ENCODE peak calls at places on chromosomes 11 and 22, in five cellular contexts. One of them, this sample, is unnamed.

GRCh38 chr11:129375731-129376657 is at the start of gene BARX2:
- DNase-seq in stomach: peak; percentile 82
- DNase-seq in A549: peak; percentile 59
- DNase-seq in transverse colon: peak; percentile 79
- DNase-seq in ovary: no peak
- DNase-seq in this sample: no peak

GRCh38 chr11:44709281-44709562 is 17.5 kb upstream of the TSPAN18 start:
- DNase-seq in stomach: no peak
- DNase-seq in A549: no peak
- DNase-seq in transverse colon: no peak
- DNase-seq in ovary: no peak
- DNase-seq in this sample: no peak

GRCh38 chr11:862028-862703 is 19.5 kb downstream of the TSPAN4 start:
- DNase-seq in stomach: peak; percentile 58
- DNase-seq in A549: no peak
- DNase-seq in transverse colon: peak; percentile 55
- DNase-seq in ovary: peak; percentile 62
- DNase-seq in this sample: no peak

GRCh38 chr11:316031-316701 is 2.3 kb downstream of the IFITM1 start:
- DNase-seq in stomach: no peak
- DNase-seq in A549: no peak
- DNase-seq in transverse colon: no peak
- DNase-seq in ovary: peak; percentile 48
- DNase-seq in this sample: no peak

GRCh38 chr11:65182258-65183170 is 786 bp downstream of the CAPN1 start:
- DNase-seq in stomach: peak; percentile 61
- DNase-seq in A549: peak; percentile 36
- DNase-seq in transverse colon: peak; percentile 67
- DNase-seq in ovary: peak; percentile 48
- DNase-seq in this sample: peak; percentile 16

GRCh38 chr11:14350215-14350614 is 8.8 kb downstream of the RRAS2 start:
- DNase-seq in stomach: no peak
- DNase-seq in A549: no peak
- DNase-seq in transverse colon: no peak
- DNase-seq in ovary: no peak
- DNase-seq in this sample: no peak

GRCh38 chr11:79439430-79439892 is 1.4 kb downstream of the TENM4 start:
- DNase-seq in stomach: no peak
- DNase-seq in A549: no peak
- DNase-seq in transverse colon: no peak
- DNase-seq in ovary: peak; percentile 56
- DNase-seq in this sample: no peak

GRCh38 chr22:21000987-21001600 is 824 bp downstream of the THAP7 start:
- DNase-seq in stomach: no peak
- DNase-seq in A549: no peak
- DNase-seq in transverse colon: no peak
- DNase-seq in ovary: no peak
- DNase-seq in this sample: no peak

GRCh38 chr11:75147875-75148263 is 3.0 kb upstream of the SLCO2B1 start:
- DNase-seq in stomach: no peak
- DNase-seq in A549: no peak
- DNase-seq in transverse colon: peak; percentile 43
- DNase-seq in ovary: no peak
- DNase-seq in this sample: peak; percentile 21
- H3K4me1 ChIP-seq in stomach: no peaks in the 10 kb centered on the region
- H3K4me1 ChIP-seq in A549: peaks cover 7% of the 10 kb centered on the region
- H3K4me1 ChIP-seq in transverse colon: peaks cover 51% of the 10 kb centered on the region
- H3K4me1 ChIP-seq in ovary: no peaks in the 10 kb centered on the region
- H3K4me1 ChIP-seq in this sample: peaks cover 7% of the 10 kb centered on the region

DNA sequence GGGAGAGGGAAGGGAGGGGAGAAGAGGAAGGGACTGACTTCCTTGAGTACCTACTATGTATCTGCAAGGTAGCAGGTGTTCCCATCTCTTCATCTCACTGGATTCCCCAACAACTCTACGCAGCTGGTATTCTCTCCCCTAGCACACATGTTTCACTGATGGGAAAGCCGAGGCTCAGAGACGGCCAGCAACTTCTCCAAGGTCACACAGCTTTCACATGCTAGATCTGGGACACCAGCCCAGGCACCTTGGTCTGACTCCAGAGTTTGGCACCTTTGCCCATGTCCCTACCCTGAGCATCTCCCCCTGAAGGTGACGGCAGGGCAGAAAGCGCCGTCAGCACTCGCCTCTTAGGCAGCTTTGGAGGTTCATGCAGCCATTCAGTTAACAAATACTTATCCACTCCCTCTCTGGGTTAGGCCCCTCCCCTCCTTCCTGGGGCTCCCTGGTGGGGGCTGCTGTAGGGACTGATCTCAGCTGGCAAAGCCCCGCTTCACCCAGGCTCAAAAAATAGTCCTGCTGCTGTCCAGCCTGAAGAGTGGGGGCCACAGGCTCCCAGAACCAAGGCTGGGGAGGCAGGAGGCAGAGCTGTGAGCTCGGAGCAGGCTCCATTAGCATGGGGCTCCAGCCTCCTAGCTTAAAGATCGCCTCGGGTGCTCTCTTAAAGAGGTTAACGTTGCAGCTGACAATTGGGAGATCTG is 79.4 kb downstream of the IGLL1 start:
- DNase-seq in stomach: no peak
- DNase-seq in A549: no peak
- DNase-seq in transverse colon: no peak
- DNase-seq in ovary: no peak
- DNase-seq in this sample: no peak
- H3K4me3 ChIP-seq in stomach: no peak overlapping the region
- H3K4me3 ChIP-seq in A549: no peak overlapping the region
- H3K4me3 ChIP-seq in transverse colon: no peak overlapping the region
- H3K4me3 ChIP-seq in ovary: no peak overlapping the region
- H3K4me3 ChIP-seq in this sample: no peak overlapping the region

DNA sequence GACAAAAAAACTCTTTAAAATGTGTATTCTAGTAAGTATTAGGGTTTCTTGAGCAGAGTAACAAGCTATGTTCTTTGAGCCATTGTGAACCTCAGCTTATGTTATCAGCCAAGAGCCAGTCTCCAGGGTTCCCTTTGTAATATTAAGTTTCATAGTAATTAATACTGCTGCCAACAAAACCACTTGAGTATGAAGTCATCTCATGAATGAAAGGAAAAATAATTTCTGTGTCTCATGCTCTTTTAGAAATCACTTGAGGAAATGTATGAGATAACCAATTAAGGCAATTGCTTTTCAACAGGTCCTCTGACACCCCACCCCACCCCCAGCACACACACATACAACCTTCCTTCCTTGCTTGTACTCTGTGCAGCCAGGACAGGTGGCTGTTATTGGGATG is 59.9 kb downstream of the BBOX1 start:
- DNase-seq in stomach: no peak
- DNase-seq in A549: no peak
- DNase-seq in transverse colon: no peak
- DNase-seq in ovary: no peak
- DNase-seq in this sample: no peak
- TF ChIP-seq EP300 in stomach: no peak
- TF ChIP-seq EP300 in A549: no peak
- TF ChIP-seq EP300 in transverse colon: no peak
- TF ChIP-seq EP300 in ovary: no peak
- TF ChIP-seq EP300 in this sample: no peak

DNA sequence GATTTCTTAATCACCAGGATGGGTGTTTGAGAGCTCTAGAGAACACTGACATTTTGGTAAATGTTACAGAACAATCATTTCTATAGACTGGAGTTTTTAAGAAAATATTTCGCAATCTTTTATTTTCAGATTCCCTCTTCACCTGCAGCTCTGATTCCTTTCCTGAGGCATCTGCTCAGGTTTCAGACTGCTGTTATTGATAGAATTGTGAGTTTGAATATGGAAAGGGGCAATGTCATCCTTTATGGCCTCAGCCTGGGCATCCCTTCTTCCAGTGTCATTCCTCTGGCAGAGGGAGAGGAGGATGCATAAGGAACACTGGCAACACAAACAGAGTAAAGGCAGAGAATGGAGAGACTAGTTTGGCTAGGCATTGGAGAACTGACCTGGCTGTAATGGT is 91.3 kb upstream of the USP47 start:
- DNase-seq in stomach: no peak
- DNase-seq in A549: no peak
- DNase-seq in transverse colon: no peak
- DNase-seq in ovary: no peak
- DNase-seq in this sample: no peak
- H3K4me1 ChIP-seq in stomach: no peaks in the 10 kb centered on the region
- H3K4me1 ChIP-seq in A549: no peaks in the 10 kb centered on the region
- H3K4me1 ChIP-seq in transverse colon: no peaks in the 10 kb centered on the region
- H3K4me1 ChIP-seq in ovary: no peaks in the 10 kb centered on the region
- H3K4me1 ChIP-seq in this sample: no peaks in the 10 kb centered on the region

DNA sequence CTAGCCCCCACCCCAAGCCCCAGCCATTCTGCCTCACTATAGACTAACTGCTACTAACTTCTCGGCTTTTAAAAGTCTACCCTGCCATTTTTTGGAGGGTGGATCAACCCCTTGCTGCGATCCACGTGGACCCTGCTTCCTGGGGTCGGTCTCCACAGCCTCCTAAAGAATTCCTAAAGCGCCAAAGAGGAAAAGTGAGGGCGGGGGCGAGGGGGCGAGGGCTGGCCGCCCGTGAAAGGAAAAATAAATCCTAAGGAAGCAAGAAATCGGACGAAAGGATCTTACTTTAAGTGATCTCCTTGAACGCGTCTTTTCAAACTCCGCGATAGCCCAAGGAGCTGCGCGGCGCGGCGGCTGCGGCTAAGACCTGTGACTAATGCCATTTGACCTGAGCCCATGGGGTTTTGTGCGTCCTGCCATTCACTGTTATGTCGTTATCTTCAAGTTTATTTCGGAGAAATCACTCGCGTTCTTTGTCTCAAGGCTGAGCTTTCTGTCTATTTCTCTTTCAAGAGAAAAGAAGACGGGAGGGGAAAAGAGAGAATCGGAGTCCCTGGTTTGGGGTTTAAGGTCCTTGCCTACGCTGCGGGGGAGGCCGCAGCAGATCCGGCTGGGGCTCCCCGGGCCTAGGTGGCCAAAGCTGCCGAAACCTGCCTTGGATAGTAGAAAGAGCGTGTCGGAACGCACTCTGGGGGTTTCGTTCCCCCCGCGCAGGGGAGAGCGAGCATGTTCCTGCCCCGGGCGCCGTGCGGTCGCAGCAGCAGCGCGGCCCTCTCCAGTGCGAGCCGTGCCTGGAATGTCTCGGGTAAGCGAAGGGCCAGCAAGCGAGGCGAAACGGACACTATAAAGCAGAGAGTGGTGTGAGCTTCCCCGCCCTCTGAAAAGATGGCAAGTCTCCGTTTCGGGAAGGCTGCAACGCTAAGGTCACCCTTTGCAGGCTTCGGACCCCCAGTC is 2.8 kb upstream of the DBX1 start:
- DNase-seq in stomach: no peak
- DNase-seq in A549: peak; percentile 24
- DNase-seq in transverse colon: no peak
- DNase-seq in ovary: no peak
- DNase-seq in this sample: no peak
- H3K4me3 ChIP-seq in stomach: peak overlapping the region; percentile 27
- H3K4me3 ChIP-seq in A549: peak overlapping the region; percentile 42
- H3K4me3 ChIP-seq in transverse colon: peak overlapping the region; percentile 18
- H3K4me3 ChIP-seq in ovary: peak overlapping the region; percentile 1
- H3K4me3 ChIP-seq in this sample: peak overlapping the region; percentile 25

GRCh38 chr11:21839870-21840269 is 353.0 kb upstream of the ANO5 start:
- DNase-seq in stomach: no peak
- DNase-seq in A549: no peak
- DNase-seq in transverse colon: no peak
- DNase-seq in ovary: no peak
- DNase-seq in this sample: no peak

DNA sequence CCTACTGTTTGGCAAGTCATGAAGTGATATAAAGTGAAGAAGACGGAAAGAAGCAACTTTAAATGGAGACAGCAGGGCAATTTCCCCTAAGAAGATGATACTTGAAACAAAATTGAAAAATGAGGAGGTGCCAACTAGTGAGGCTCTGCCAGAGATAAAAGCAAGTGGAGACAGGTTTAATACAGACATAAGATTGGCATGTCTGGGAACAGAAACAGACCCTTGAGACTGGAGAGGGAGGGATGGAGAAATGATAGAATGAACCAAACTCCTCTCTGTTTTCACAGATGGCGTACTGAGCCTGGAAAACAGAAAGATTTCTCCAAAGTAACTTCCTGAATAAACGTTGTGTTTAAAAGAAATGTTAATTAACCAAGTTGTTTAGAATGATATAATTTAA is 354.5 kb upstream of the ANO5 start:
- DNase-seq in stomach: no peak
- DNase-seq in A549: no peak
- DNase-seq in transverse colon: no peak
- DNase-seq in ovary: no peak
- DNase-seq in this sample: no peak
- TF ChIP-seq EP300 in stomach: no peak
- TF ChIP-seq EP300 in A549: no peak
- TF ChIP-seq EP300 in transverse colon: no peak
- TF ChIP-seq EP300 in ovary: no peak
- TF ChIP-seq EP300 in this sample: no peak

GRCh38 chr11:93526691-93527583 is 16.3 kb downstream of the SMCO4 start:
- DNase-seq in stomach: no peak
- DNase-seq in A549: no peak
- DNase-seq in transverse colon: no peak
- DNase-seq in ovary: no peak
- DNase-seq in this sample: no peak

GRCh38 chr11:93526058-93526633 is 17.0 kb downstream of the SMCO4 start:
- DNase-seq in stomach: no peak
- DNase-seq in A549: no peak
- DNase-seq in transverse colon: no peak
- DNase-seq in ovary: no peak
- DNase-seq in this sample: no peak

GRCh38 chr11:93524868-93525267 is 18.3 kb downstream of the SMCO4 start:
- DNase-seq in stomach: no peak
- DNase-seq in A549: no peak
- DNase-seq in transverse colon: no peak
- DNase-seq in ovary: no peak
- DNase-seq in this sample: no peak

GRCh38 chr11:93524173-93524536 is 19.0 kb downstream of the SMCO4 start:
- DNase-seq in stomach: no peak
- DNase-seq in A549: no peak
- DNase-seq in transverse colon: no peak
- DNase-seq in ovary: no peak
- DNase-seq in this sample: no peak

DNA sequence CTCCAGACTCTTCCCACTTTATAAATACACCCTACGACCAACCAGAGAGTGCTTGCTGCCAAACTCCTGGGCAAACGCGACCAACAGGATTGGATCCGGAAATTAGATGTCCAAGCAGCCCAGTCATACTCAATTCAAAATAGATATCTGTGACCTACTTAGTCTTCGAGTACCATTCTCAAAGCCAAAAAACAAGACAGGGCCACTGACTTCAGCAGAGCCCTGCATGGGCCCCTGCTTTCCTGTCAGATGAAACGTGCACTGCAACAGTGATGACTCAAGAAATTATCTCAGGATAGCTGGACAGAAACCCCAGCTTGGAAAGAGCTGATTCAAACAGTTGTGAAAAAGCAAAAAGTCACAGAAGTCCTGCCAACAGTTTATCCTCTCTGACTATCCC is 17.6 kb downstream of the SMCO4 start:
- DNase-seq in stomach: no peak
- DNase-seq in A549: no peak
- DNase-seq in transverse colon: no peak
- DNase-seq in ovary: no peak
- DNase-seq in this sample: no peak
- H3K4me1 ChIP-seq in stomach: peaks cover 41% of the 10 kb centered on the region
- H3K4me1 ChIP-seq in A549: no peaks in the 10 kb centered on the region
- H3K4me1 ChIP-seq in transverse colon: peaks cover 20% of the 10 kb centered on the region
- H3K4me1 ChIP-seq in ovary: peaks cover 11% of the 10 kb centered on the region
- H3K4me1 ChIP-seq in this sample: peaks cover 37% of the 10 kb centered on the region

GRCh38 chr11:133228406-133229330 is 303.6 kb downstream of the OPCML start:
- DNase-seq in stomach: peak; percentile 29
- DNase-seq in A549: no peak
- DNase-seq in transverse colon: peak; percentile 20
- DNase-seq in ovary: no peak
- DNase-seq in this sample: no peak
- H3K4me3 ChIP-seq in stomach: peak overlapping the region; percentile 22
- H3K4me3 ChIP-seq in A549: no peak overlapping the region
- H3K4me3 ChIP-seq in transverse colon: no peak overlapping the region
- H3K4me3 ChIP-seq in ovary: no peak overlapping the region
- H3K4me3 ChIP-seq in this sample: no peak overlapping the region

This sample was measured in tibial nerve.